ENCODE peak calls at places on chromosomes 7 and 10, in five cellular contexts. R is MM.1S, W is uterus, O is fibroblast of the aortic adventitia, L is fibroblast of pulmonary artery. P is an unnamed sample.

GRCh38 chr10:34978080-34978479 is 112.1 kb downstream of the CUL2 start:
- DNase-seq in R (no peak), W (no peak), L (no peak), O (no peak), P (no peak)

GRCh38 chr7:131459256-131459655 is 97.2 kb downstream of the PODXL start:
- DNase-seq in W (no peak), O (no peak), L (no peak), R (no peak), P (no peak)

GRCh38 chr10:48968036-48968435 is 28.4 kb upstream of the LRRC18 start:
- DNase-seq in R (no peak), W (no peak), O (no peak), L (no peak), P (no peak)

GRCh38 chr10:93106631-93107072 is 33.0 kb downstream of the CYP26A1 start:
- DNase-seq in R (no peak), W (no peak), O (no peak), L (peak), P (peak)

GRCh38 chr10:70705121-70705861 is 33.0 kb downstream of the ADAMTS14 start:
- DNase-seq in R (no peak), O (no peak), L (no peak), W (no peak), P (no peak)

GRCh38 chr10:61068471-61068870 is 124.5 kb upstream of the RHOBTB1 start:
- DNase-seq in L (no peak), O (no peak), W (no peak), R (no peak), P (no peak)

GRCh38 chr7:100372256-100372655 is 1.0 kb upstream of the PILRA start:
- DNase-seq in O (peak), W (no peak), R (no peak), L (peak), P (peak)

GRCh38 chr10:112967200-112967599 is 17.2 kb downstream of the TCF7L2 start:
- DNase-seq in L (no peak), W (no peak), R (no peak), O (peak), P (peak)

GRCh38 chr10:45457487-45457886 is 83.5 kb downstream of the ALOX5 start:
- DNase-seq in O (no peak), L (no peak), R (no peak), W (no peak), P (no peak)

GRCh38 chr7:124310934-124311390 is 278.1 kb upstream of the TMEM229A start:
- DNase-seq in W (no peak), O (no peak), L (no peak), R (no peak), P (no peak)

GRCh38 chr7:17140421-17140820 is 158.0 kb upstream of the AHR start:
- DNase-seq in W (no peak), R (no peak), O (no peak), L (no peak), P (no peak)

GRCh38 chr10:88897019-88897853 is 17.2 kb downstream of the STAMBPL1 start:
- DNase-seq in W (no peak), O (no peak), L (no peak), R (no peak), P (peak)

GRCh38 chr7:50073093-50073492 is 20.0 kb downstream of the ZPBP start:
- DNase-seq in O (no peak), W (no peak), L (no peak), R (no peak), P (no peak)

GRCh38 chr7:50068850-50069551 is 24.0 kb downstream of the ZPBP start:
- DNase-seq in R (peak), L (peak), W (no peak), O (peak), P (peak)

GRCh38 chr7:50069613-50070012 is 23.4 kb downstream of the ZPBP start:
- DNase-seq in L (peak), R (peak), O (peak), W (peak), P (no peak)

DNA sequence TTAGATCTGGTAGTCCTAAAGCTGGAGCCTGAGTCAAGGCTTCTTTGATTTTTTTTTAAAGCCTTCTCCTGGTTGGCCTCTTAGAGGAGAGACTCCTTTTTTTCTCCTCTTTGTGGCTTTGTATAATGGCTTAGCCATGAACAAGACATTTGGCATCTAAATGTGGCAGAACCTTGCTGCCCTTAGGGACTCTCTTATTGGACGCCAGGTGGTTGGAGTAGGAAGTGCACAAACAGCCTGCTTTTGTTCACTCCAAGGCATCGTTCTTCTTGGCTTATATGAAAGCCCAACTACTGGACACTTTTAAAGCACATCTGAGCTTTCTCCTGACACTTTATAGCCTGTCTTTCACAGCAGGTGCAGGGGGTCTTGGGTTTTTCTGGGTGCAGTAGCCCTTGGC is 25.0 kb downstream of the ZPBP start:
- DNase-seq in R (peak), W (no peak), L (peak), O (peak), P (no peak)
- TF ChIP-seq CTCF in R (peak), W (peak), L (no peak), O (peak), P (no peak)

GRCh38 chr7:92422926-92423325 is 24.4 kb upstream of the GATAD1 start:
- DNase-seq in R (no peak), L (no peak), W (no peak), O (no peak), P (no peak)

GRCh38 chr7:92425311-92425947 is 21.9 kb upstream of the GATAD1 start:
- DNase-seq in W (no peak), L (no peak), O (no peak), R (peak), P (no peak)

GRCh38 chr7:92421676-92422435 is 25.4 kb upstream of the GATAD1 start:
- DNase-seq in L (peak), W (no peak), O (no peak), R (peak), P (no peak)

GRCh38 chr7:92427193-92427592 is 20.1 kb upstream of the GATAD1 start:
- DNase-seq in O (no peak), R (no peak), L (no peak), W (no peak), P (no peak)

DNA sequence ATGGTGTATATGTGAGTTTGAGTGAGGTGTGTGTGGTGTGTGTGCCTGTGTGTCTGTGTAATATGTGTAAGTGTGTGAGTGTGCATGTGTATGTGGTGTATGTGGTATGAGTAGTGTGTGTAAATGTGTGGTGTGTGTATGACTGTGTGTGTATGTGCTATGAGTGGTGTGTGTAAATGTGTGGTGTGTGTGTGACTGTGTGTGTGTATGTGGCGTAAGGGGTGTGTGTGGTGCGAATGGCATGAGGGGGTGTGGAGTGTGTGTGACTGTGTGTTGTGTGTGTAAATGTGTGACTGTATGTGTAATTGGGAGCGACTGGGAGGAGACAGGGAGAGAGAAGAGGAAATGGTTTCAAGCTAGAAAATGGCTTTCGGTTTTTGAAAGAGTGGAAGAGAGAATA is 23.6 kb upstream of the GATAD1 start:
- DNase-seq in W (no peak), L (no peak), O (no peak), R (no peak), P (no peak)
- H3K4me3 ChIP-seq in W (no peak), L (no peak), O (no peak), R (no peak), P (no peak)

GRCh38 chr7:139698879-139699278 is 78.9 kb downstream of the HIPK2 start:
- DNase-seq in W (no peak), L (no peak), R (no peak), O (no peak), P (no peak)

GRCh38 chr7:139698278-139698677 is 79.5 kb downstream of the HIPK2 start:
- DNase-seq in O (no peak), L (no peak), R (no peak), W (no peak), P (no peak)

GRCh38 chr7:139700505-139701235 is 77.1 kb downstream of the HIPK2 start:
- DNase-seq in R (no peak), W (no peak), L (no peak), O (no peak), P (no peak)

GRCh38 chr7:139701908-139702307 is 75.9 kb downstream of the HIPK2 start:
- DNase-seq in R (no peak), L (no peak), W (no peak), O (no peak), P (no peak)

GRCh38 chr7:139699640-139700504 is 77.9 kb downstream of the HIPK2 start:
- DNase-seq in R (no peak), O (no peak), L (no peak), W (no peak), P (no peak)
- TF ChIP-seq CTCF in R (no peak), O (no peak), L (no peak), W (no peak), P (no peak)

DNA sequence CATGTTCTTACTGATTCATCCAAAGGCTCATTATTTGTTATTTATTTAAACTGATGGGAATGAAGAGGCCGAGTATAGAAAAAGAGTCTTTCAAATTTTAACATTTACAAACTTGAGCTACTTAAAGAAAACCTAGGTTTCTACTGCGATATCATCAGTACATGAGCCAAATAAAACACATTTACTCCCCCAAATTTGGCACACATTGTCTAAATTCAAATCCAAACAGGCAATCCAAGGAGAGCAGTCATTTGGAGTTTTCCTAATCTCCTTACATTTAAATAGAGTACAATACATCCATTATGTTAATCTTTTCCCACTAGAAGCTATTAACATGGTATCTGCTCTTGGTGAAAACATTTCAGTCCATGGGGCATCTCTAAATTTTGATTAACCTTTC is 2.2 kb downstream of the NMT2 start:
- DNase-seq in R (no peak), O (peak), L (no peak), W (no peak), P (no peak)
- H3K4me3 ChIP-seq in R (no peak), O (peak), L (peak), W (no peak), P (no peak)

DNA sequence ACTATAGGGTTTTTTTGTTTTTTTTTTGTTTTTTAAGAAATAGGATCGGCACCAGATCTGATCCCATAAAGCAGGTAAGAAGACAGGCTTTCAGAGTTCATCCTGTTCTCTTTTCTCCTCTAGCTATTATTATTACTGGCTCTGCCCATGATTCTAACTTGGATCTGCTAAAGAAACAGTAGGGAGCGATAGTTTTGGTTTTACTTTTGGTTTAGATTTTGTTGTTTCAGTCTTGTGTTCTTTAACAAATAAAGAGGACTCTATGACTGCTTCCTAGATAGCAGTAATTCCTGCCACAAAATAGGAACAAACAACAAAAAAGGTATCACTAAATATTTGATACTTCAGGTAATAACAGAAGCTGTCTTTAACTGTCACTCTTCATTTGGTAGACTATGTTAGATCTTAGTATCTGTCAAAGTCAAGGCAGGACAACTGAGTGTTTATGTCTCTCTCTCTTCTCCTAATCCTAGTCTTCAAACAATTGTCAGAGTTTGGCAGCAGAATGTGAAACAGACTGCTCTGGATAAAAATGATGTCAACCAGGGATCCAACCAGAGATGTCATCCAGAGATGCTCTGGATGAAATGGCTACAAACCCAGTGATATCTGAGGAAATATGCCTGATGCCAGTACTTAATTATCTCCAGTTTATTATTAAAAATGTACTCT is 99.8 kb downstream of the KMT2C start:
- DNase-seq in L (no peak), R (peak), W (no peak), O (peak), P (peak)
- TF ChIP-seq CTCF in L (no peak), R (no peak), W (no peak), O (no peak), P (no peak)

GRCh38 chr7:28656529-28656928 is 244.2 kb downstream of the CREB5 start:
- DNase-seq in R (no peak), W (no peak), L (no peak), O (no peak), P (no peak)

GRCh38 chr7:28649189-28649588 is 236.9 kb downstream of the CREB5 start:
- DNase-seq in O (no peak), R (no peak), W (no peak), L (no peak), P (no peak)

GRCh38 chr7:28658392-28658791 is 246.1 kb downstream of the CREB5 start:
- DNase-seq in R (no peak), W (no peak), L (no peak), O (no peak), P (no peak)

DNA sequence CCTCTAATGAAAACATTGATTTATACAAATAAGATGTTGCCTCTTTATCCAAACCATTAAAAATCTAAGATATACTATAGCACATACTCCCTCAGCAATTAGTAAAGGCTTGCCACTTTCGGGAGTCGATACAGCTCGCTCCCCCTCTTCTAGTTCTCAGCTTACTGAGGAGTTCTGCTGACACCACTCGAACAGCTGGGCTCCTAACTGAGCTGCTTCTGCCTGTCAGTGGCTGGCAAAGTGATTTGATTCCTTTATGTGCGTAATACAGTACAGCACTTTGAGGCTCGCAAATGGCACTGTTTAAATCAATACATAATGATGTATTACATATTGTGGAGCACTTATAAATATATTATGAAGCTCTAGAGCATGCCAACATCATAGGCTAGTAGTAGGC is 241.8 kb downstream of the CREB5 start:
- DNase-seq in W (no peak), L (no peak), O (no peak), R (no peak), P (no peak)
- H3K4me3 ChIP-seq in W (no peak), L (no peak), O (no peak), R (no peak), P (no peak)

GRCh38 chr10:79269969-79270368 is 77.3 kb upstream of the PPIF start:
- DNase-seq in O (no peak), R (no peak), W (no peak), L (no peak), P (no peak)

GRCh38 chr10:79273603-79274002 is 73.7 kb upstream of the PPIF start:
- DNase-seq in W (peak), O (peak), L (no peak), R (no peak), P (no peak)

GRCh38 chr10:79274279-79275104 is 72.8 kb upstream of the PPIF start:
- DNase-seq in O (peak), W (peak), L (peak), R (no peak), P (peak)

GRCh38 chr10:79270471-79271246 is 76.6 kb upstream of the PPIF start:
- DNase-seq in L (no peak), W (no peak), R (no peak), O (no peak), P (no peak)

GRCh38 chr10:79272353-79272752 is 74.9 kb upstream of the PPIF start:
- DNase-seq in L (no peak), O (no peak), R (no peak), W (no peak), P (no peak)
- TF ChIP-seq CTCF in L (no peak), O (no peak), R (no peak), W (no peak), P (no peak)

DNA sequence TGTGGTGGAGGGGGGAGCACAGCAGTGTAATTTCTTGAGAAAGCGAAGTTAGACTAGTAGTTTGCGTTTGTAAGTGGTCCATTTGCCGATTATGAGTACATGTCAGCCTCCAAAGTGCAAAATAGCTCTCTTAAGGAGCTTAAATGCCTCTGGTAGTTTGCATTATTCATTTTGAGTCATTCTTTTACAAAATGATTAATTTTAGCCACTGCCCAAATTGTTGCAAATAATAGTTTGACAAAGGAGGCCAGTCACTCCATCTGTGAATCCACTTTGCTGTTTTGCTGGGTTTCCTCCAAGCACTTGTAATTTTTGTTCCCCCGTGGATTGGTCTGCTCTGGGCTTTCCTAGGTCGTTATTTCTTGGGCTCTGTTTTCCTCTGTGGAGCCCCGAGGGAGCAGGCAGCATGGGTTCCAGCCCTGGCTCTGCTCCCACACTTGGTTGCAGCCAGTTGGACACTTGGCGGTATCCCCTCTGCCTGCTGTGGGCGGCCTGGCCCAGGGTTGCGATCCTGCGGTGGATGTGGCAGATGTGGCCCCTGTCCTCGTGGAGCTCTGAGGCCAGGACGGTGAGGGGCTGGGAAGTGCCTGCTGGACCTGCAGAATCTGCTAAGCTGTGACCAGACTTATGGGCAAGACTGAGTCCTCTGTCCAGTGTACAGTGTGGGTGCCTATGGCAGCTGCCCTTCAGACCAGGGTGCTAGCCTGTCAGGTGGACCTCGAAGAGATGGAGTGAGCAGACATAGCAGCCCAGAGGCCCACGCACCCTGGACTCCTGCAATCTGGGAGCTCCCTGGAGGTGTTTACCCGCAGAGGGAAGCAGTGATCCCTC is 129.1 kb upstream of the BTBD16 start:
- DNase-seq in W (no peak), R (no peak), L (no peak), O (peak), P (peak)
- H3K4me3 ChIP-seq in W (no peak), R (no peak), L (no peak), O (no peak), P (peak)

GRCh38 chr10:79155301-79156081 is 86.7 kb downstream of the ZMIZ1 start:
- DNase-seq in W (no peak), R (no peak), O (peak), L (no peak), P (peak)
- TF ChIP-seq CTCF in W (no peak), R (no peak), O (peak), L (no peak), P (no peak)

DNA sequence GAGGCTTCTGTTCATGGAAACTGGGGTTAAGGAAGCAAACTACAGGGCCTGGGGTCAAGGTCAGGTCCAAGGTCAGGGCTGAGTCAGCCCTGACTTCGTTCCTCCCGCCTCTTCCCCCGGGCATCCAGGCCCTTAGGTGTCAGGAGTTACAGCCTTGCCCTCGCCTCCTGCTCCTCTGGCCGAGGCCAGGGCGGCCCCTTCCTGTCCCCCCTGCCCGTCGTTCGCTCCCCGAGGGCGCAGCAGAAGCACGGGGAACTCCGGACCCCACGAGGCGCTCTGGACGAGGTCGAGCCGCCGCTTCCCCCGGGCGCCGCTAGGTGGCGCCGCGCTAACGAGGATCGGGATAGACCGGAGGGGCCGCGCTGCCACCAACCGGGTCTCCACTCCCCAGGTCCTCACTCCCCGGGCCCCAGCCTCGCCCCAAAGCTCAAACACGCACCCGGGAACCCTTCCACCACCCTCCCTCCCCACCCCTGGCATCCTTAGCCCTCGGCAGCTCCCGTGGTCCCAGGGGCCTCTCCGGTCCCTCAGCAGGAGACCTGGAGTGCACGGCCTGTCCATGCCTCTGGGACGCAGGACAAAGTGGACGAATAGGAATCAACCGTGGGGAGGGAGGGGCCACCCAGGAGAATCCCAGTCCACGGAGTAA is 59.2 kb upstream of the MYL10 start:
- DNase-seq in R (peak), L (peak), W (peak), O (peak), P (peak)
- H3K4me3 ChIP-seq in R (peak), L (peak), W (no peak), O (peak), P (no peak)

P was measured in fibroblast of mammary gland.